ENCODE peak calls at places on chromosome 10, in eight cellular contexts. One of them, this sample, is unnamed.

GRCh38 chr10:128382225-128382624 is 256.0 kb upstream of the MKI67 start:
- DNase-seq in spleen: no peak
- DNase-seq in neural progenitor cell: no peak
- DNase-seq in GM23338: no peak
- DNase-seq in astrocyte of the cerebellum: no peak
- DNase-seq in heart right ventricle: no peak
- DNase-seq in foreskin fibroblast: no peak
- DNase-seq in stomach: no peak
- DNase-seq in this sample: no peak

GRCh38 chr10:61900829-61901783 is at the start of gene ARID5B:
- DNase-seq in spleen: no peak
- DNase-seq in neural progenitor cell: peak
- DNase-seq in GM23338: peak
- DNase-seq in astrocyte of the cerebellum: no peak
- DNase-seq in heart right ventricle: no peak
- DNase-seq in foreskin fibroblast: peak
- DNase-seq in stomach: peak
- DNase-seq in this sample: peak

GRCh38 chr10:94677691-94678090 is 5.8 kb upstream of the CYP2C18 start:
- DNase-seq in spleen: no peak
- DNase-seq in neural progenitor cell: peak
- DNase-seq in GM23338: peak
- DNase-seq in astrocyte of the cerebellum: no peak
- DNase-seq in heart right ventricle: no peak
- DNase-seq in foreskin fibroblast: no peak
- DNase-seq in stomach: peak
- DNase-seq in this sample: no peak

GRCh38 chr10:51074238-51075028 is at the start of gene PRKG1:
- DNase-seq in spleen: peak
- DNase-seq in neural progenitor cell: peak
- DNase-seq in GM23338: peak
- DNase-seq in astrocyte of the cerebellum: peak
- DNase-seq in heart right ventricle: peak
- DNase-seq in foreskin fibroblast: peak
- DNase-seq in stomach: peak
- DNase-seq in this sample: peak

GRCh38 chr10:6721480-6721879 is 141.4 kb upstream of the PRKCQ start:
- DNase-seq in spleen: no peak
- DNase-seq in neural progenitor cell: no peak
- DNase-seq in GM23338: peak
- DNase-seq in astrocyte of the cerebellum: peak
- DNase-seq in heart right ventricle: no peak
- DNase-seq in foreskin fibroblast: peak
- DNase-seq in stomach: no peak
- DNase-seq in this sample: peak

GRCh38 chr10:129793479-129793878 is 170.6 kb downstream of the EBF3 start:
- DNase-seq in spleen: no peak
- DNase-seq in neural progenitor cell: no peak
- DNase-seq in GM23338: no peak
- DNase-seq in astrocyte of the cerebellum: no peak
- DNase-seq in heart right ventricle: no peak
- DNase-seq in foreskin fibroblast: no peak
- DNase-seq in stomach: no peak
- DNase-seq in this sample: no peak

GRCh38 chr10:28586176-28586575 is 53.3 kb downstream of the WAC start:
- DNase-seq in spleen: no peak
- DNase-seq in neural progenitor cell: no peak
- DNase-seq in GM23338: no peak
- DNase-seq in astrocyte of the cerebellum: no peak
- DNase-seq in heart right ventricle: no peak
- DNase-seq in foreskin fibroblast: no peak
- DNase-seq in stomach: no peak
- DNase-seq in this sample: no peak

GRCh38 chr10:120505866-120506265 is 48.8 kb downstream of the PLPP4 start:
- DNase-seq in spleen: no peak
- DNase-seq in neural progenitor cell: no peak
- DNase-seq in GM23338: no peak
- DNase-seq in astrocyte of the cerebellum: peak
- DNase-seq in heart right ventricle: no peak
- DNase-seq in foreskin fibroblast: no peak
- DNase-seq in stomach: no peak
- DNase-seq in this sample: no peak

GRCh38 chr10:103476046-103476768 is 2.8 kb downstream of the CALHM3 start:
- DNase-seq in spleen: no peak
- DNase-seq in neural progenitor cell: peak
- DNase-seq in GM23338: peak
- DNase-seq in astrocyte of the cerebellum: no peak
- DNase-seq in heart right ventricle: no peak
- DNase-seq in foreskin fibroblast: no peak
- DNase-seq in stomach: no peak
- DNase-seq in this sample: no peak

GRCh38 chr10:94093286-94093905 is 99.7 kb downstream of the PLCE1 start:
- DNase-seq in spleen: no peak
- DNase-seq in neural progenitor cell: no peak
- DNase-seq in GM23338: no peak
- DNase-seq in astrocyte of the cerebellum: no peak
- DNase-seq in heart right ventricle: no peak
- DNase-seq in foreskin fibroblast: no peak
- DNase-seq in stomach: no peak
- DNase-seq in this sample: no peak

GRCh38 chr10:127738512-127739424 is 1.8 kb downstream of the FOXI2 start:
- DNase-seq in spleen: no peak
- DNase-seq in neural progenitor cell: peak
- DNase-seq in GM23338: peak
- DNase-seq in astrocyte of the cerebellum: no peak
- DNase-seq in heart right ventricle: no peak
- DNase-seq in foreskin fibroblast: no peak
- DNase-seq in stomach: no peak
- DNase-seq in this sample: no peak

GRCh38 chr10:24814568-24815313 is 91.1 kb upstream of the ARHGAP21 start:
- DNase-seq in spleen: no peak
- DNase-seq in neural progenitor cell: no peak
- DNase-seq in GM23338: no peak
- DNase-seq in astrocyte of the cerebellum: no peak
- DNase-seq in heart right ventricle: no peak
- DNase-seq in foreskin fibroblast: peak
- DNase-seq in stomach: no peak
- DNase-seq in this sample: no peak

GRCh38 chr10:74262856-74263255 is 111.8 kb downstream of the ADK start:
- DNase-seq in spleen: no peak
- DNase-seq in neural progenitor cell: no peak
- DNase-seq in GM23338: no peak
- DNase-seq in astrocyte of the cerebellum: no peak
- DNase-seq in heart right ventricle: no peak
- DNase-seq in foreskin fibroblast: no peak
- DNase-seq in stomach: no peak
- DNase-seq in this sample: no peak

GRCh38 chr10:77418211-77418640 is 219.4 kb downstream of the KCNMA1 start:
- DNase-seq in spleen: no peak
- DNase-seq in neural progenitor cell: no peak
- DNase-seq in GM23338: no peak
- DNase-seq in astrocyte of the cerebellum: no peak
- DNase-seq in heart right ventricle: no peak
- DNase-seq in foreskin fibroblast: no peak
- DNase-seq in stomach: no peak
- DNase-seq in this sample: no peak

GRCh38 chr10:128511284-128511683 is 385.1 kb upstream of the MKI67 start:
- DNase-seq in spleen: no peak
- DNase-seq in neural progenitor cell: no peak
- DNase-seq in GM23338: no peak
- DNase-seq in astrocyte of the cerebellum: no peak
- DNase-seq in heart right ventricle: no peak
- DNase-seq in foreskin fibroblast: no peak
- DNase-seq in stomach: no peak
- DNase-seq in this sample: no peak

GRCh38 chr10:7819126-7819470 is 793 bp downstream of the TAF3 start:
- DNase-seq in spleen: no peak
- DNase-seq in neural progenitor cell: peak
- DNase-seq in GM23338: peak
- DNase-seq in astrocyte of the cerebellum: peak
- DNase-seq in heart right ventricle: no peak
- DNase-seq in foreskin fibroblast: peak
- DNase-seq in stomach: peak
- DNase-seq in this sample: no peak

GRCh38 chr10:60208676-60209269 is 180.9 kb downstream of the ANK3 start:
- DNase-seq in spleen: no peak
- DNase-seq in neural progenitor cell: peak
- DNase-seq in GM23338: peak
- DNase-seq in astrocyte of the cerebellum: peak
- DNase-seq in heart right ventricle: no peak
- DNase-seq in foreskin fibroblast: peak
- DNase-seq in stomach: no peak
- DNase-seq in this sample: peak
- TF ChIP-seq CTCF in spleen: peak
- TF ChIP-seq CTCF in neural progenitor cell: peak
- TF ChIP-seq CTCF in GM23338: peak
- TF ChIP-seq CTCF in astrocyte of the cerebellum: peak
- TF ChIP-seq CTCF in heart right ventricle: peak
- TF ChIP-seq CTCF in foreskin fibroblast: peak
- TF ChIP-seq CTCF in stomach: peak
- TF ChIP-seq CTCF in this sample: peak

GRCh38 chr10:71889388-71889987 is 38.4 kb upstream of the PSAP start:
- DNase-seq in spleen: no peak
- DNase-seq in neural progenitor cell: no peak
- DNase-seq in GM23338: peak
- DNase-seq in astrocyte of the cerebellum: no peak
- DNase-seq in heart right ventricle: no peak
- DNase-seq in foreskin fibroblast: no peak
- DNase-seq in stomach: no peak
- DNase-seq in this sample: no peak

GRCh38 chr10:71888623-71889387 is 37.8 kb upstream of the PSAP start:
- DNase-seq in spleen: peak
- DNase-seq in neural progenitor cell: peak
- DNase-seq in GM23338: peak
- DNase-seq in astrocyte of the cerebellum: peak
- DNase-seq in heart right ventricle: peak
- DNase-seq in foreskin fibroblast: peak
- DNase-seq in stomach: peak
- DNase-seq in this sample: peak

GRCh38 chr10:71891437-71891836 is 40.4 kb upstream of the PSAP start:
- DNase-seq in spleen: peak
- DNase-seq in neural progenitor cell: no peak
- DNase-seq in GM23338: no peak
- DNase-seq in astrocyte of the cerebellum: no peak
- DNase-seq in heart right ventricle: no peak
- DNase-seq in foreskin fibroblast: no peak
- DNase-seq in stomach: no peak
- DNase-seq in this sample: no peak

GRCh38 chr10:71887767-71888166 is 36.7 kb upstream of the PSAP start:
- DNase-seq in spleen: no peak
- DNase-seq in neural progenitor cell: no peak
- DNase-seq in GM23338: no peak
- DNase-seq in astrocyte of the cerebellum: no peak
- DNase-seq in heart right ventricle: no peak
- DNase-seq in foreskin fibroblast: peak
- DNase-seq in stomach: no peak
- DNase-seq in this sample: no peak

GRCh38 chr10:71888248-71888622 is 37.2 kb upstream of the PSAP start:
- DNase-seq in spleen: no peak
- DNase-seq in neural progenitor cell: no peak
- DNase-seq in GM23338: no peak
- DNase-seq in astrocyte of the cerebellum: no peak
- DNase-seq in heart right ventricle: no peak
- DNase-seq in foreskin fibroblast: peak
- DNase-seq in stomach: no peak
- DNase-seq in this sample: no peak
- H3K4me3 ChIP-seq in spleen: peak
- H3K4me3 ChIP-seq in neural progenitor cell: peak
- H3K4me3 ChIP-seq in GM23338: peak
- H3K4me3 ChIP-seq in astrocyte of the cerebellum: peak
- H3K4me3 ChIP-seq in heart right ventricle: peak
- H3K4me3 ChIP-seq in foreskin fibroblast: peak
- H3K4me3 ChIP-seq in stomach: peak
- H3K4me3 ChIP-seq in this sample: peak

DNA sequence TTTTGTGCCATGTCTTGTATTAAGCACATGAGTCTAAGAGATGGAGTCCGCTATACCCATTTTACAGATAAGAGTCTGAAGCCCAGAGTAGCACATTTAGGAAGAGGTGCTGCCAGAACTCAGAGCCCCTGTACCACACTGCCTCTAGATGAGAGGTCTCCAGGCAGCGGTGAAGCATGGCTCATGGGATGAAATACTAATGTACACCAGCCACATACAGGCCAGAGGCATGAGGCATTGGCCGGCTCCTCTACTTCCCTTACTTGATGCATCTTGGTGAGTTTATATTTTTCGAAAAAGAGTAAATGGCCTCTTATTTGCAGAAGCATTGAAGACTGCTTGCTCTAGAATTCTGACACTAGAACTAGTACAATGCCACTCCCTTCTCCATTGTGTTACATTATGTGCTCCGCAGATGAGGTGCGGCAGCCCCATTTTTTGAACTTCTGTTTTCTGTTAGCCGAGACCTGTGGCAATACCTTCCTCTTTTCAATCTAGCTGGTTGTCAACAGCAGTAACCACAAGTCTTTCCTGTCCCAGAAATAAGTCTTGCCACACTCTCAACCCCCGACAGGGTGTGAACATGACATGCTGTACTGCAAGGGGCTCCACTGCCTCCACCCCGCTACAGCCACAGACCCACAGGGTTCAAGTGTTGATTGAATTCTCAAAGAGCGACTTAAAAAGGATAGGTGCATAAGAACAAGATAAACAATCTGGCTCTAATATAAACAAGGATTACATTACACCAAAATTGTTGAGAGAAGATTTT is 145.3 kb downstream of the CELF2 start:
- DNase-seq in spleen: peak
- DNase-seq in neural progenitor cell: no peak
- DNase-seq in GM23338: no peak
- DNase-seq in astrocyte of the cerebellum: no peak
- DNase-seq in heart right ventricle: peak
- DNase-seq in foreskin fibroblast: no peak
- DNase-seq in stomach: peak
- DNase-seq in this sample: no peak
- TF ChIP-seq CTCF in spleen: peak
- TF ChIP-seq CTCF in neural progenitor cell: no peak
- TF ChIP-seq CTCF in GM23338: no peak
- TF ChIP-seq CTCF in astrocyte of the cerebellum: no peak
- TF ChIP-seq CTCF in heart right ventricle: no peak
- TF ChIP-seq CTCF in foreskin fibroblast: no peak
- TF ChIP-seq CTCF in stomach: no peak
- TF ChIP-seq CTCF in this sample: no peak

DNA sequence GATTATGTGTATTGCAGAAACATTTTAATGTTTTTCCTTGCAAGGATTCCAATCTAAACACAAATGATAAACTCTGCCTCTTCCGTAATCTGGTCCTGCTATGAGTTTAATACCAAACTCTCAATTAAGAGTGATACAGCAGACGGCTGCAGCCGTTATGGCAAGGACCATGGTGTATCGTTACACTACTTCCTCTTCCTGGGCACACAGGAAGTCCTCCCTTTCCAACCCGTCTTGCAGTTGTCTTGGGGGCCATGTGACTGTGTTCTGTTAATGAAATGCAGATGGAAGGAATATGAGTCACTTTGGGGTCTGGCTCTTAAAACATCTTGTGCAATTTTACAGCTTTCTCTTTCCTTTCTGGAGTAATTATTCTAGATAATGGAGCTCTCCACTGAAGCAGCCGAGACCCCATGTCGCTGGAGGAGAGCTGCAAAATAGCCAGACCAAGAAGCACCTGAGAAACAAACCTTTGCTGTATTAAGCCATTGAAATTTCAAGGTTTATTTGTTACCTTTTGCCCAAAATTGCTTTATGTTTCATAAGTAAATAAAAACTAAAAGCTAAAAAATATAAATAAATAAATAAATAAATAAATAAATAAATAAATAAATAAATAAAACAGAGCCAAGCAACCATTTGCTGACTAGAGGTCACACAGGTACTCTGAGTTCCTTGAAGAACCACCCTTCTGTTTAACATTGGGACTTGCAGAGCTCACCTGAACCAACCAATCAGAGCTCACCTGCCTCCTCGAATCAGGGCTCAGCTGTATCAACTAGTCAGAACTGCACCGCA is 74.7 kb downstream of the FRMPD2 start:
- DNase-seq in spleen: no peak
- DNase-seq in neural progenitor cell: no peak
- DNase-seq in GM23338: no peak
- DNase-seq in astrocyte of the cerebellum: peak
- DNase-seq in heart right ventricle: no peak
- DNase-seq in foreskin fibroblast: peak
- DNase-seq in stomach: no peak
- DNase-seq in this sample: peak
- H3K4me3 ChIP-seq in spleen: no peak
- H3K4me3 ChIP-seq in neural progenitor cell: no peak
- H3K4me3 ChIP-seq in GM23338: no peak
- H3K4me3 ChIP-seq in astrocyte of the cerebellum: no peak
- H3K4me3 ChIP-seq in heart right ventricle: no peak
- H3K4me3 ChIP-seq in foreskin fibroblast: peak
- H3K4me3 ChIP-seq in stomach: no peak
- H3K4me3 ChIP-seq in this sample: no peak

This sample was measured in HFF-Myc.